ENCODE peak calls at places on chromosomes 6 and 20, in four cellular contexts. W is sigmoid colon, D is thoracic aorta, C is heart left ventricle. K is an unnamed sample.

GRCh38 chr20:25178563-25179438 is 16.7 kb upstream of the ENTPD6 start:
- DNase-seq in D (no peak), W (peak), C (no peak), K (peak)

GRCh38 chr6:131597448-131597847 is 24.4 kb downstream of the ARG1 start:
- DNase-seq in C (no peak), D (no peak), W (no peak), K (no peak)

GRCh38 chr6:62286470-62286843 is 432 bp upstream of the KHDRBS2 start:
- DNase-seq in C (no peak), W (no peak), D (no peak), K (no peak)

GRCh38 chr20:40443731-40444130 is 245.3 kb downstream of the MAFB start:
- DNase-seq in W (no peak), D (no peak), C (no peak), K (no peak)

GRCh38 chr6:52361347-52361944 is 505 bp upstream of the PAQR8 start:
- DNase-seq in W (peak), C (peak), D (no peak), K (peak)

GRCh38 chr20:60718743-60719142 is 533.3 kb upstream of the CDH4 start:
- DNase-seq in D (no peak), W (no peak), C (no peak), K (no peak)

GRCh38 chr6:49541936-49542335 is 8.5 kb upstream of the C6orf141 start:
- DNase-seq in C (no peak), D (no peak), W (no peak), K (no peak)

GRCh38 chr6:74574794-74575193 is 631.1 kb downstream of the COL12A1 start:
- DNase-seq in D (no peak), C (no peak), W (no peak), K (no peak)

GRCh38 chr6:136562211-136562610 is 12.0 kb upstream of the MAP7 start:
- DNase-seq in D (no peak), W (no peak), C (no peak), K (no peak)

GRCh38 chr20:60729119-60729900 is 522.8 kb upstream of the CDH4 start:
- DNase-seq in W (no peak), D (no peak), C (no peak), K (no peak)

GRCh38 chr6:152130441-152130840 is 323.0 kb downstream of the ESR1 start:
- DNase-seq in W (no peak), D (no peak), C (no peak), K (no peak)

GRCh38 chr6:1263039-1263849 is 48.7 kb upstream of the FOXQ1 start:
- DNase-seq in D (no peak), C (no peak), W (no peak), K (no peak)

GRCh38 chr6:7463785-7464184 is 74.2 kb downstream of the RIOK1 start:
- DNase-seq in C (no peak), W (no peak), D (no peak), K (no peak)

GRCh38 chr20:35015863-35016193 is 60.2 kb downstream of the MYH7B start:
- DNase-seq in W (no peak), D (no peak), C (no peak), K (no peak)

GRCh38 chr20:9035129-9035528 is 33.8 kb upstream of the PLCB4 start:
- DNase-seq in W (no peak), C (no peak), D (no peak), K (no peak)

GRCh38 chr6:53879608-53880007 is 84.8 kb downstream of the LRRC1 start:
- DNase-seq in C (no peak), D (no peak), W (no peak), K (no peak)

GRCh38 chr6:52482903-52483670 is 62.9 kb downstream of the EFHC1 start:
- DNase-seq in W (no peak), D (no peak), C (no peak), K (no peak)

GRCh38 chr6:136527831-136528230 is 22.4 kb downstream of the MAP7 start:
- DNase-seq in C (no peak), D (no peak), W (no peak), K (no peak)

DNA sequence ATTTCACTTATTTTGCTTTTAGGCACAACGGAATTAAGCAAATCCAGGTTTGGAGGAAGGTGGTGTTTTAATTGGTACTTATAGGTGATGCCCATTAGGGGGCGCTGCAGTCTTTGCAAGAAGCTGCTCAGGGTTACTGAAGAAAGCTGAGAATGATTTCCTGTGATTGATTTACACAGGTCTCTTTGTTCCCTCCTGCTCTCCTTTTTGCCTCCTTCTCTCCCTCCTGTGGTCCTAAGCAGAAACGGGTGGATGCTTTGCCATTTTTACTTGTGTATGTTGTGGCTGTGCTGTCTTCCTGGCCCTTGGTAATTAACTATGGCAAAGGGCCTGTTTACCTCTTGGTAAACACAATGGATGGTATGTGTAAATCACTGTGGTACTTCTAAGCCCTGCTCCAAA is 97.8 kb downstream of the ANKS1A start:
- DNase-seq in C (peak), D (no peak), W (peak), K (peak)
- TF ChIP-seq CTCF in C (peak), D (peak), W (peak), K (peak)

DNA sequence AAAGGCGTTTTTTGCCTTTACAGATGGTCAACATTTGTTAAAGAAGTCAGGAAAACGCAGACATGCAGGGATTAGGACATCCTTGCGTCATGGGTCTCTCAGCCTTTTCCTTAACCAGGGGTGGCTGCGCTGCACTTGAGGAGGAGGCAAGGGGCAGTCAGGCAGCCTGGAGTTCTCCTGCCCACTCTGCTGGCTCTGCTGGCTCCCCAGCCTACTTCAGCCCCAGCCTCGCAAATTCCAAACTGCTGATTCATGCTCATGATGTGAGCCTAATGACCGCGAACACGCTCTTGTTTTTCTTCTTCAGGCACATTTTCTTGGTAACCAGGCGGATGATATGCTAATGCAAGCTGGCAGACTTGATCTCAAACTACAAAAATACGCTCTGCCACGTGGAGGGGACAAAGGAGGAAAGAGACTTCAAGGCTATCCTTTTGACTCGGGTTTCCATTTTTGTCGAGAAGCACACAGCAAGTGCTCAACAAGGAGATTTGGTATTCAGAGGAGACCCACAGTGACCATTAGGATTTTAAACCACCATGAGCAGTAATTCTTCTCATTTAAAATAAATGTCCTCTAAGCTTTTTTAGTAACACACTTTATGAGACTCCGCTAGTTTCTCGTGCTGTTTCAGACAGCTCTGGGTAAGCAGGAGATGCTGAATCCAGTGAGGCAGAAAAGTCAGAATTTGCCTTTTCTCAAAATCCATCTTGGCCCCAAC is 290.2 kb upstream of the STXBP5 start:
- DNase-seq in W (peak), D (peak), C (peak), K (no peak)
- TF ChIP-seq CTCF in W (no peak), D (no peak), C (no peak), K (no peak)

DNA sequence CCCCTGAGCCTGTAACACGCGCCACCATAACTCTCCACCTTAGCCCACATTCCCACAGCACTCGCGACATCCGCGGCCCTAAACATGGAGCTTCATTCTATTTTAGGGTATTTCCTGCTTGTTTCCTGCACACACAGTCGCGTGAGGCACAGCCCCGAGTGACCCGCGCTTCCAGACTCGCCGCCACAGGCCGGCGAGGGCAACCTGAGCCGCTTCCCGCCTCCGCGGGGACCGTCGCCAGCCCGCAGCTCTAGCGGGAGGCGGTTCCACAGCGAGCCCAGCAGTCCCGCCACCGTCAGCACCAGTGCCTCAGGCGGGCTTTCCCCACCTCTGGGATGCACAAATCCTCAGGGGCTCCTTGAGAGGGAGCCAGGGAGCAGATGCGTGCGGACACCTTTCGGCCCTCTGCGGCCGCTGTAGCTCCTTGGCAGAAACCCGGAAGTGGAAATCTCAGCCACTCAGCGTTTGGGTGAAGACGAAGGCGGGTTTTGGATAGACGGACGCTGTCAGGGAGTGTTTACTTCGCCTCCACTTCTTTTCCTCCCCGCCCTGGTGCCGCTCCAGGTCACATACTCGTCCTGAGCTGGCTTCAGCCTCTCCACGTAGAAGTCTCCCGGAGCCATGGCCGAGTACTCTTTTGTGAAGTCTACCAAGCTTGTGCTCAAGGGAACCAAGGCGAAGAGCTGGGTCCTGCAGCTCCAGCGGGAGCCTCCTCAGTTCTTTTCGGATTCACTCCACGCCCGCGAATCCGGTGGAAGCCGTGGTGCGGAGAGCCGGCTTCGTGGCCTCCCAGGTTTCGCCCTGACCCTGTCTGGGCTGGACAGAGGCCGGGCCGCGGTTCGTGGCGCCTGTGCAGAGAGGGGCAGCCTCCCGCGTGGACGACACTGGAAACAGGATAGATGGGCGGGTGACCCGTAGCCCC is 2177.4 kb upstream of the DEFB115 start:
- DNase-seq in D (no peak), C (peak), W (no peak), K (no peak)
- TF ChIP-seq CTCF in D (no peak), C (no peak), W (no peak), K (no peak)

GRCh38 chr6:19613678-19614077 is 223.5 kb upstream of the ID4 start:
- DNase-seq in C (no peak), W (no peak), D (no peak), K (no peak)
- TF ChIP-seq CTCF in C (no peak), W (no peak), D (no peak), K (no peak)

GRCh38 chr6:89803271-89803670 is 16.3 kb downstream of the MDN1 start:
- DNase-seq in C (no peak), D (no peak), W (no peak), K (no peak)

GRCh38 chr6:89805814-89806371 is 13.7 kb downstream of the MDN1 start:
- DNase-seq in C (no peak), W (no peak), D (no peak), K (no peak)
- TF ChIP-seq CTCF in C (no peak), W (no peak), D (no peak), K (no peak)

GRCh38 chr6:93842178-93842577 is 422.8 kb upstream of the EPHA7 start:
- DNase-seq in W (no peak), C (no peak), D (no peak), K (no peak)

GRCh38 chr6:93849857-93850256 is 430.5 kb upstream of the EPHA7 start:
- DNase-seq in D (no peak), C (no peak), W (no peak), K (no peak)

DNA sequence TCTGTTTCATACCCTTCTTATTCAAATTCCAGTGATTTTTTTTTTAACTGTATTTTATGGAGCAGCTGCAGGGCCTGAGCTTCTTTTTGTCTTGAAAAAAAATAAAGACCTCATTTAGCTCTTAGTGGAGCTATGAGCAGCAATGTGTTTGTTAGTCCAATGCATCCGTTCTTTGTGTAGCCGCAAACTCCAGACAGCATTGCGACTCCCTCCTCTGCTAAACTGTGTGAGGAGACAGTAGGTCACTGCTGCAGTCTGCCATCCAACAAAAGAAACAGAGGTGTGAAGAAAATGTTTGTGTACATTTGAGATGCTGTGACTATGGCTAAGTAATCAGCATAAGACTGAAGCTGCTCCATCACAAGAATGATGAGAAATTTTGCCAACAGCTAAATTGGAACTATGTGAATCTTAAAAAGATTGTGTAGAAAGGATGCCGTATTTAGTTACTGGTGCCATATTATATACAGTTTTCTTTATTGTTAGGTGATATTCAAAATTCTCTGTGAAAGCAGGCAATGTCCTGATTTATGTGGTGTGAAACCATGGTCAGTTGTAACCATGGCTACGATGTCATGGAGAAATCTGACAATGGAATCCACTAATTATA is 428.8 kb upstream of the EPHA7 start:
- DNase-seq in W (no peak), D (no peak), C (no peak), K (no peak)
- TF ChIP-seq CTCF in W (no peak), D (no peak), C (no peak), K (no peak)

GRCh38 chr6:160022101-160022500 is 53.2 kb downstream of the IGF2R start:
- DNase-seq in D (no peak), W (no peak), C (no peak), K (no peak)

GRCh38 chr6:160022793-160023192 is 53.9 kb downstream of the IGF2R start:
- DNase-seq in W (no peak), C (no peak), D (no peak), K (no peak)

GRCh38 chr6:160027931-160028330 is 59.0 kb downstream of the IGF2R start:
- DNase-seq in W (no peak), D (no peak), C (no peak), K (no peak)

GRCh38 chr6:160027076-160027475 is 58.2 kb downstream of the IGF2R start:
- DNase-seq in D (no peak), C (no peak), W (no peak), K (no peak)

DNA sequence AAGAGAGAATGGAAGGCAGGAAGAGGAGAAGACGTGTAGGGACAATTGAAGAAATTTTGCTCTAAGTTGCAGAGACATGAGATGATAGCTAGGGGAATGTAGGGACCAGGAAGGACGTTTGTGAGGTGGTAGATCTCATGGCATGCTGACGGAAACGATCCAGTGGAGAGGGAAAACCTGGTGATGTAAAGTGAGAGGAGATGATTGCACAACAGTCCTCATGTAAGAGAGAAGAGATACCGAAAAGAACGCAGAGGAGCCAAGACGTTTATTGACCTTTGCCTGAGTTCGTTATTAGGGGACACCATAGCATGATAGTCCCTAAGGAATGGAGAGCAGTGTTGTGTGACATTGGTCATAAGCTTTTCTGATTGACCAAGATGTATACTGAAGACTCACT is 55.3 kb downstream of the IGF2R start:
- DNase-seq in W (no peak), C (no peak), D (no peak), K (no peak)
- TF ChIP-seq CTCF in W (no peak), C (no peak), D (no peak), K (no peak)

GRCh38 chr6:165664553-165665383 is 1.7 kb upstream of the PDE10A start:
- DNase-seq in D (no peak), W (no peak), C (no peak), K (no peak)
- TF ChIP-seq CTCF in D (no peak), W (no peak), C (no peak), K (no peak)